ENCODE peak calls at places on chromosomes 7 and 10, in four cellular contexts. N is hepatocyte, I is progenitor cell of endocrine pancreas, P is colonic mucosa. A is an unnamed sample.

GRCh38 chr7:78151229-78151628 is 352.7 kb downstream of the PHTF2 start:
- DNase-seq in N (no peak), I (no peak), P (no peak), A (no peak)

GRCh38 chr7:151565541-151565940 is 45.8 kb upstream of the RHEB start:
- DNase-seq in N (no peak), I (no peak), P (no peak), A (no peak)

GRCh38 chr10:19828278-19829049 is 12.2 kb downstream of the PLXDC2 start:
- DNase-seq in N (no peak), I (no peak), P (no peak), A (no peak)

GRCh38 chr7:48089415-48089975 is 430 bp downstream of the UPP1 start:
- DNase-seq in N (peak), I (peak), P (peak), A (no peak)

GRCh38 chr7:33262476-33262875 is 133.1 kb downstream of the BBS9 start:
- DNase-seq in N (no peak), I (no peak), P (no peak), A (no peak)

GRCh38 chr7:158779061-158779992 is 50.0 kb downstream of the ESYT2 start:
- DNase-seq in N (no peak), I (no peak), P (peak), A (no peak)

GRCh38 chr10:24428410-24428782 is 219.5 kb downstream of the KIAA1217 start:
- DNase-seq in N (no peak), I (no peak), P (no peak), A (no peak)

GRCh38 chr7:3650844-3651243 is 349.8 kb downstream of the SDK1 start:
- DNase-seq in N (no peak), I (no peak), P (no peak), A (no peak)

GRCh38 chr10:6794441-6794840 is 214.4 kb upstream of the PRKCQ start:
- DNase-seq in N (no peak), I (no peak), P (no peak), A (no peak)

DNA sequence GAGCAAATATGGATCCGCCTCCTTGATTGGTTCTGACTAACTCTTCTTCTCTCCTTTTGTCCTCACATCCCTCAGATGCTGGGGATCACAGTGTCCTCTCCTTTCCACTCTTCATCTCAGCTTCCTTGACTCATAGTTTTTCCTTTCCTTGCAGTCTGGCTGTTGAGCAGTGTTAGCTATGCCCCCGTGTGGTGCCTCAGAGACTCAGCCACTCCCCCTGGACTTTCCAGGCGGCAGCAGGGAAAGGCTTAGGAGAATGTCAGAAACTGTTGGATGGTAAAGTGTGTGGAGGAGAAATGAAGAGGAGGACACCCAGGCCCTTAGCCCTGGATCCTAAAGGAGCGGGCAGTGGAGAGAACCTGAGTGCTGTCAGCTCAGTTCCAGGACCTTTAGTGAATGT is 267.5 kb downstream of the CELF2 start:
- DNase-seq in N (peak), I (no peak), P (no peak), A (no peak)
- TF ChIP-seq CTCF in N (peak), I (peak), P (no peak), A (peak)

GRCh38 chr10:17617031-17617911 is at the start of gene HACD1:
- DNase-seq in N (peak), I (peak), P (peak), A (peak)
- TF ChIP-seq CTCF in N (peak), I (peak), P (no peak), A (peak)

DNA sequence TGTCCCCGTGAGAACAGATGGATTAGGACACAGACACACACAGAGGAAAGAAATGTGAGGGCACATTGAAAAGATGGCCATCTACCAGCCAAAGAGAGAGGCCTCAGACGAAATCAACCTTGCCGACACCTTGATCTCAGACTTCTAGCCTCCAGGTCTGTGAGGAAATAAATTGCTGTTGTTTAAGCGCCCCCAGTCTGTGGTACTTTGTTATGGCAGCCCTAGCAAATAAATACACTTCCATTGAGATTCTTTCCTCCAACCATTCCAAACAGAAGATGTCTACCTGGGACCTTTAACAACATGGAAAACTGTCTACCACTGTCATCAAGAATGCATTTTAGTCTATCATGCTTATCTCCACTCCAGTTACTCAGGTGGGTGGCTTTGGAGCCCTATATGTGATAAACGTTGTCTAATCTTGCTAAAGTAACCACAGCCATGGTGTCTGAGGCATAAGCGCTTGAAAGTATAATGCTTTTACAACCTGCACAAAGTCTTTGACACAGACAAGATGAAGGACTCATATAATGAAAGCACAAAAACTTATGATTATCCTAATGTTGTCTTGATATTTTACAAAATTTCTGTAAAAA is 244.3 kb downstream of the MTERF1 start:
- DNase-seq in N (peak), I (no peak), P (peak), A (no peak)
- TF ChIP-seq CTCF in N (peak), I (peak), P (peak), A (peak)

DNA sequence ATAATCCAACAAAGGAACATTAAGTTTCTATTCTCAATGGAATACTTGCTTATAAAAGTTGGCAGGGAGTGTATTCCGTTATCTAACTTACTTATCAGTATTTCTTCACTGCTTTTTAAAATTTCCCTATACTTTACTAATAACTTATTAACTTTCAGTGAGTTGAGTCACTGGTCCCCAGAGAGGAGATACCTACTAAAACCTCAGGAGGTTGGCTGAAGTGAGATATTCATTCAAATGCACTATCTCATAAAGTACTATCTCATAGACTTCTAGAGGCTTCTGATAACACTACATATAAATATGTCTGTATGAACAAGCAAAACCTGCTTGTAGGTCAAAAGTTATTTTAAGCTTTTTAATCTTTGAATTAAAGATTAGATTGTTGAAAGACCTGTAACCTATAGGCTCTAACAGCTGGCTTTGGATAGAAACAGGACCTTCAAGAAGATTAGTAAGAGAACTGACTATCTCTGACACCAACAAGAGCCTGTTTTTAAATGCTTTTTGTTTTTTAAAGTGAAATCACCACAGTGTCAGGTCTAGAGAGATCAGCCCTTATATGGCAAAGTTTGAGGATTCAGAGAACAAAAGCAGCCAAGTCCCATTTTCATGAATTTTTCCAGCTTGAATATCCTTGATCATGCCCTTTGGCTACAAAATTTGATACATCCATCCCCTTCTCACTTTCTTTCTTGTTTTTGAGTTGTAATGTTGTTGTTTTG is 242.1 kb downstream of the ARL4A start:
- DNase-seq in N (peak), I (no peak), P (no peak), A (no peak)
- TF ChIP-seq CTCF in N (no peak), I (no peak), P (no peak), A (no peak)

A was measured in D721Med.